ENCODE peak calls at places on chromosomes 1 and 21, in seven cellular contexts. Y is HFF-Myc, U is AG09319, E is dorsolateral prefrontal cortex, T is GM06990, D is neural crest cell, W is cardiac fibroblast. A is an unnamed sample.
A peak's percentile ranks its signal among the peaks of the same experiment; 100 is the strongest.

GRCh38 chr1:59926381-59927243 is at the start of gene CYP2J2:
- DNase-seq in U (no peak), T (peak; percentile 13), Y (no peak), E (peak; percentile 56), D (peak; percentile 33), W (peak; percentile 17), A (peak; percentile 49)

GRCh38 chr1:205370780-205371179 is 14.1 kb upstream of the KLHDC8A start:
- DNase-seq in Y (no peak), E (no peak), U (no peak), D (no peak), W (no peak), T (no peak), A (no peak)

GRCh38 chr1:162192323-162192678 is 122.8 kb downstream of the NOS1AP start:
- DNase-seq in T (no peak), E (no peak), D (no peak), U (no peak), W (no peak), Y (no peak), A (no peak)

GRCh38 chr1:117339866-117340357 is 27.3 kb upstream of the MAN1A2 start:
- DNase-seq in E (peak; percentile 46), Y (peak; percentile 56), D (no peak), W (peak; percentile 70), T (no peak), U (peak; percentile 2), A (peak; percentile 86)

GRCh38 chr21:41226853-41227252 is 58.9 kb downstream of the BACE2 start:
- DNase-seq in T (no peak), W (no peak), Y (no peak), E (no peak), D (no peak), U (no peak), A (no peak)

GRCh38 chr1:36304521-36304920 is 1.6 kb upstream of the SH3D21 start:
- DNase-seq in Y (no peak), W (no peak), T (no peak), E (no peak), D (no peak), U (no peak), A (no peak)

GRCh38 chr1:101267082-101267481 is 30.3 kb downstream of the S1PR1 start:
- DNase-seq in D (no peak), T (no peak), E (no peak), W (no peak), Y (no peak), U (no peak), A (no peak)

GRCh38 chr1:228837817-228838716 is 102.8 kb downstream of the RHOU start:
- DNase-seq in U (peak; percentile 52), E (no peak), Y (peak; percentile 78), D (no peak), W (peak; percentile 95), T (no peak), A (peak; percentile 63)

GRCh38 chr1:34529935-34530859 is 224.7 kb upstream of the GJB5 start:
- DNase-seq in Y (no peak), W (no peak), U (no peak), T (peak; percentile 34), E (peak; percentile 12), D (no peak), A (no peak)

GRCh38 chr1:11731719-11732283 is 4.1 kb upstream of the AGTRAP start:
- DNase-seq in Y (no peak), W (peak; percentile 77), E (peak; percentile 91), D (peak; percentile 21), T (no peak), U (no peak), A (peak; percentile 37)

GRCh38 chr1:17276568-17276967 is 27.7 kb downstream of the PADI3 start:
- DNase-seq in W (peak; percentile 60), U (peak; percentile 50), Y (no peak), D (no peak), E (no peak), T (no peak), A (peak; percentile 91)

GRCh38 chr21:16535100-16535418 is 805.3 kb downstream of the USP25 start:
- DNase-seq in Y (peak; percentile 55), T (no peak), W (peak; percentile 96), E (peak; percentile 92), D (no peak), U (peak; percentile 45), A (peak; percentile 82)

GRCh38 chr1:45038661-45039364 is 26.8 kb downstream of the UROD start:
- DNase-seq in U (no peak), T (no peak), E (no peak), D (no peak), W (no peak), Y (no peak), A (no peak)

GRCh38 chr1:242216368-242216767 is 217.5 kb upstream of the MAP1LC3C start:
- DNase-seq in E (no peak), T (no peak), D (no peak), W (no peak), Y (no peak), U (no peak), A (no peak)

GRCh38 chr1:47883963-47884362 is 113.2 kb downstream of the TRABD2B start:
- DNase-seq in E (no peak), Y (no peak), W (no peak), D (no peak), U (no peak), T (no peak), A (no peak)

GRCh38 chr1:31739281-31739853 is 24.8 kb downstream of the ADGRB2 start:
- DNase-seq in W (no peak), U (no peak), T (peak; percentile 43), E (no peak), D (no peak), Y (no peak), A (peak; percentile 59)

GRCh38 chr1:234114648-234115307 is 210.3 kb downstream of the SLC35F3 start:
- DNase-seq in U (peak; percentile 15), E (peak; percentile 57), T (no peak), D (peak; percentile 39), Y (peak; percentile 33), W (peak; percentile 72), A (peak; percentile 73)

GRCh38 chr21:43195131-43196021 is 26.6 kb downstream of the CRYAA start:
- DNase-seq in W (peak; percentile 60), U (no peak), T (no peak), E (no peak), Y (no peak), D (no peak), A (peak; percentile 22)

GRCh38 chr1:29090937-29091618 is 32.6 kb downstream of the TMEM200B start:
- DNase-seq in U (no peak), Y (no peak), E (no peak), W (no peak), D (no peak), T (no peak), A (no peak)

DNA sequence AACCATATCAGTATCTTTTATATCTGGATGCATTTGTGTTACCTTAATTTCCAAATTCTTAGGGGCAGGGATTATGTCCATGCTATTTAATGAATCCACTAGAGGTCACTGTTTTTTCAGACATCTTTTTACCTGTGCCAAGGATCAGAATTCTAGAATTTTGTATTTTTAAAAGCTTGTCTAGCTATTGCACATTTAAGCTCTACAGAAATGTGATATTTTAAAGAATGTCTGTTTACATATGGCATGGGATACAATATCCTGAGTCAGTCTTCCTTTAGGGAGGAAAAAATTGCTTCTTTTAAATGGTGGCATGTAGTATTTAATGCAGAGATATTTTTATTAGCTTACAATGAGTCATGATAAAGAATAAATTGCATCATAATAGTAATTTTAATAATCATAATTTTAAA is 11.3 kb downstream of the RPAP2 start:
- DNase-seq in D (no peak), W (peak; percentile 52), Y (no peak), T (no peak), U (no peak), E (no peak), A (peak; percentile 43)
- TF ChIP-seq CTCF in D (peak; percentile 71), W (peak; percentile 44), Y (peak; percentile 17), T (peak; percentile 43), U (peak; percentile 49), E (peak; percentile 71), A (peak; percentile 41)

DNA sequence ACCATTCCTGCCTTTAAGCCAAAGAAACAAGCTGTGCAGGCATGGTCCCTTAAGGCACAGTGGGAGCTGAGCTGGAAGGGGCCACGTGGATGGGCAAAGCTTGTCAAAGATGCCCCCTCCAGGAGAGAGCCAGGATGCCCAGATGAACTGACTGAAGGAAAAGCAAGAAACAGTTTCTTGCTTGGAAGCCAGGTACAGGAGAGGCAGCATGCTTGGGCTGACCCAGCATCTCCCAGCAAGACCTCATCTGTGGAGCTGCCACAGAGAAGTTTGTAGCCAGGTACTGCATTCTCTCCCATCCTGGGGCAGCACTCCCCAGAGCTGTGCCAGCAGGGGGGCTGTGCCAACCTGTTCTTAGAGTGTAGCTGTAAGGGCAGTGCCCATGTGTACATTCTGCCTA is 1.3 kb upstream of the SLC50A1 start:
- DNase-seq in Y (no peak), U (no peak), W (no peak), D (no peak), T (no peak), E (no peak), A (peak; percentile 42)
- TF ChIP-seq CTCF in Y (no peak), U (no peak), W (no peak), D (no peak), T (no peak), E (no peak), A (peak; percentile 8)

GRCh38 chr1:95287825-95288224 is 53.8 kb downstream of the RWDD3 start:
- DNase-seq in Y (no peak), T (no peak), E (no peak), W (no peak), U (no peak), D (no peak), A (peak; percentile 53)
- TF ChIP-seq CTCF in Y (no peak), T (no peak), E (no peak), W (no peak), U (no peak), D (no peak), A (no peak)

GRCh38 chr1:181115367-181115684 is 26.8 kb downstream of the IER5 start:
- DNase-seq in E (no peak), Y (no peak), D (no peak), W (no peak), T (no peak), U (no peak), A (no peak)

GRCh38 chr1:181114574-181115366 is 26.3 kb downstream of the IER5 start:
- DNase-seq in W (no peak), Y (no peak), U (no peak), T (no peak), D (no peak), E (no peak), A (no peak)

GRCh38 chr1:181111559-181111958 is 23.1 kb downstream of the IER5 start:
- DNase-seq in E (no peak), U (no peak), Y (no peak), D (no peak), W (no peak), T (no peak), A (peak; percentile 71)

GRCh38 chr1:181112071-181112929 is 23.8 kb downstream of the IER5 start:
- DNase-seq in Y (peak; percentile 97), T (no peak), U (peak; percentile 94), W (peak; percentile 97), E (no peak), D (no peak), A (peak; percentile 100)

DNA sequence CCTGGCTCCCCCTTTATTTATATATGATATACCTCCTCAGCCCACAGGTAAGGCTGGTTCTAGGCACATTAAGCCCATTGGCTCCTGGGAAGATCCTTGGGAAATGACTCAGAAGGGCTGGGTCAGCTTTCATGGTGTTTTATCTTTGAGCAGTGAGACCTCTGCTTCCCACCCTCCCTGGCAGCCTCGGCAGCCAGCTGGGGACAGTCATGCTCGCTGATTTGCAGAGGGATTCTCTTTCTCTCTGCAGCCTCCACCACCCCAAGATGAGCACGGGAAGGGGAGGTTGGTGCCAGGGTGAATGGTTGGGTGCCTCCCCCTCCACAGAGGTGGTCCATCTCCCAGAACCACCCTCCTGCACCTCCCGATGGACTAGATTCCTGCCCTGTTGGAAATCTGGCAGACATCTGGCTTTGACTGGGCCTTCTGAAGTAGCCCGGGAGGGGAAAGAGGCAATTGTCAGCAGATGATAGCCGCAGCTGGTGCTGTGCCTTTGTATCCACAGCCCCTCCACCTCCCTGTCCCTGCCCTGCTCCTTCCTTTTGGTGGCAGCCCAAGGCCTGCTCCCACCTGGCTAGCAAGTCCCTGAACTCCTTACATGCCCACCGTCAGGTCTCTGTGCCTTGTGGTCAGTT is 24.7 kb downstream of the IER5 start:
- DNase-seq in D (no peak), Y (no peak), T (no peak), W (no peak), U (no peak), E (no peak), A (peak; percentile 90)
- TF ChIP-seq CTCF in D (no peak), Y (no peak), T (no peak), W (no peak), U (no peak), E (no peak), A (no peak)

A was measured in epithelial cell of esophagus.